ENCODE peak calls at places on chromosomes 5 and 9, in seven cellular contexts. One of them, this sample, is unnamed.

GRCh38 chr9:134046894-134047681 is 20.7 kb downstream of the BRD3 start:
- DNase-seq in heart left ventricle: no peak
- DNase-seq in kidney: peak
- DNase-seq in CD8-positive, alpha-beta memory T cell: no peak
- DNase-seq in ovary: no peak
- DNase-seq in PC-3: no peak
- DNase-seq in right atrium auricular region: no peak
- DNase-seq in this sample: no peak

GRCh38 chr5:135193213-135194125 is 159.4 kb upstream of the PITX1 start:
- DNase-seq in PC-3: peak
- DNase-seq in CD8-positive, alpha-beta memory T cell: no peak
- DNase-seq in kidney: no peak
- DNase-seq in heart left ventricle: peak
- DNase-seq in ovary: no peak
- DNase-seq in right atrium auricular region: peak
- DNase-seq in this sample: no peak

GRCh38 chr5:134070979-134071849 is 43.3 kb upstream of the TCF7 start:
- DNase-seq in PC-3: no peak
- DNase-seq in right atrium auricular region: no peak
- DNase-seq in kidney: peak
- DNase-seq in ovary: peak
- DNase-seq in heart left ventricle: no peak
- DNase-seq in CD8-positive, alpha-beta memory T cell: peak
- DNase-seq in this sample: no peak

GRCh38 chr5:88944751-88945507 is 61.9 kb upstream of the MEF2C start:
- DNase-seq in ovary: no peak
- DNase-seq in heart left ventricle: no peak
- DNase-seq in right atrium auricular region: no peak
- DNase-seq in PC-3: peak
- DNase-seq in kidney: no peak
- DNase-seq in CD8-positive, alpha-beta memory T cell: no peak
- DNase-seq in this sample: no peak

GRCh38 chr9:99345936-99346335 is 123.9 kb downstream of the SEC61B start:
- DNase-seq in heart left ventricle: no peak
- DNase-seq in CD8-positive, alpha-beta memory T cell: no peak
- DNase-seq in right atrium auricular region: no peak
- DNase-seq in ovary: no peak
- DNase-seq in kidney: no peak
- DNase-seq in PC-3: peak
- DNase-seq in this sample: peak

GRCh38 chr9:82223442-82223841 is 234.9 kb downstream of the SPATA31D1 start:
- DNase-seq in CD8-positive, alpha-beta memory T cell: no peak
- DNase-seq in heart left ventricle: no peak
- DNase-seq in PC-3: no peak
- DNase-seq in ovary: no peak
- DNase-seq in kidney: no peak
- DNase-seq in right atrium auricular region: no peak
- DNase-seq in this sample: no peak

GRCh38 chr9:4588721-4589120 is 73.4 kb upstream of the PLPP6 start:
- DNase-seq in CD8-positive, alpha-beta memory T cell: no peak
- DNase-seq in ovary: no peak
- DNase-seq in heart left ventricle: no peak
- DNase-seq in kidney: no peak
- DNase-seq in right atrium auricular region: no peak
- DNase-seq in PC-3: no peak
- DNase-seq in this sample: no peak

GRCh38 chr5:173753307-173754168 is 134.6 kb upstream of the CPEB4 start:
- DNase-seq in kidney: no peak
- DNase-seq in right atrium auricular region: no peak
- DNase-seq in heart left ventricle: peak
- DNase-seq in ovary: no peak
- DNase-seq in PC-3: no peak
- DNase-seq in CD8-positive, alpha-beta memory T cell: no peak
- DNase-seq in this sample: no peak

GRCh38 chr5:116492776-116493175 is 81.8 kb downstream of the SEMA6A start:
- DNase-seq in heart left ventricle: no peak
- DNase-seq in kidney: no peak
- DNase-seq in CD8-positive, alpha-beta memory T cell: no peak
- DNase-seq in right atrium auricular region: no peak
- DNase-seq in PC-3: no peak
- DNase-seq in ovary: no peak
- DNase-seq in this sample: no peak

GRCh38 chr5:127515693-127516440 is 1.6 kb upstream of the PRRC1 start:
- DNase-seq in right atrium auricular region: no peak
- DNase-seq in ovary: no peak
- DNase-seq in PC-3: no peak
- DNase-seq in heart left ventricle: no peak
- DNase-seq in CD8-positive, alpha-beta memory T cell: no peak
- DNase-seq in kidney: no peak
- DNase-seq in this sample: no peak

GRCh38 chr9:137375321-137376058 is 47.5 kb downstream of the EXD3 start:
- DNase-seq in kidney: peak
- DNase-seq in heart left ventricle: peak
- DNase-seq in ovary: no peak
- DNase-seq in right atrium auricular region: no peak
- DNase-seq in PC-3: no peak
- DNase-seq in CD8-positive, alpha-beta memory T cell: no peak
- DNase-seq in this sample: no peak

GRCh38 chr5:131375351-131375750 is 111.5 kb downstream of the CDC42SE2 start:
- DNase-seq in kidney: no peak
- DNase-seq in PC-3: no peak
- DNase-seq in heart left ventricle: no peak
- DNase-seq in CD8-positive, alpha-beta memory T cell: no peak
- DNase-seq in right atrium auricular region: no peak
- DNase-seq in ovary: no peak
- DNase-seq in this sample: no peak

GRCh38 chr5:131379071-131379538 is 115.3 kb downstream of the CDC42SE2 start:
- DNase-seq in right atrium auricular region: no peak
- DNase-seq in kidney: no peak
- DNase-seq in heart left ventricle: no peak
- DNase-seq in ovary: no peak
- DNase-seq in PC-3: no peak
- DNase-seq in CD8-positive, alpha-beta memory T cell: no peak
- DNase-seq in this sample: no peak

GRCh38 chr5:131381011-131381410 is 117.2 kb downstream of the CDC42SE2 start:
- DNase-seq in kidney: no peak
- DNase-seq in CD8-positive, alpha-beta memory T cell: no peak
- DNase-seq in right atrium auricular region: no peak
- DNase-seq in PC-3: no peak
- DNase-seq in ovary: no peak
- DNase-seq in heart left ventricle: no peak
- DNase-seq in this sample: no peak

GRCh38 chr5:131379723-131380122 is 115.9 kb downstream of the CDC42SE2 start:
- DNase-seq in CD8-positive, alpha-beta memory T cell: peak
- DNase-seq in heart left ventricle: peak
- DNase-seq in PC-3: peak
- DNase-seq in kidney: no peak
- DNase-seq in ovary: no peak
- DNase-seq in right atrium auricular region: no peak
- DNase-seq in this sample: peak

DNA sequence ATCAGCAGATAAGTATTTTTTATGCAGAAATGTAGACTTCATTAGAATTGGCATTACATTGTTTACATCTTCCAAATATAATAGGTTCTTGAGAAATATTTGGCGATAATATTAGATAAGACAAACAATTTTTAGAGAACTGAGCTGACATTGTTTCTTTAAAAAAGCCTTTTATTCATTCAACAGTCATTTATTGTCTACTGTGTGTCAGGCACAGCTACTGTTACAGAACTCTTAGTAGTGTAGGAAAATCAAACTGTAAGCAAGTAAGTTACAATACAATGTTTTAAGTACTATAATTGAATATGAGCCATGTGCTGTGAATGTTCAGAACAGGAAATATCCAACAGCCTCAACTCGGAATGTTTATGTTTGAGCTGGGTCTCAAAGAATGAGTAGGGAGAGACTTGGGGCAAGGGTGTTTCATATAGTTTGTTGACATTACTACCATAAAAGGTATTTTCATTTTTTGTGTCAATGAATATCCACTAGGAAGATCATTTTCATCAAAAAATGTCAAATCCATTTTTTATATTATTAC is 114.0 kb downstream of the CDC42SE2 start:
- DNase-seq in PC-3: no peak
- DNase-seq in heart left ventricle: no peak
- DNase-seq in kidney: no peak
- DNase-seq in CD8-positive, alpha-beta memory T cell: no peak
- DNase-seq in right atrium auricular region: no peak
- DNase-seq in ovary: no peak
- DNase-seq in this sample: no peak
- H3K27ac ChIP-seq in PC-3: no peak
- H3K27ac ChIP-seq in heart left ventricle: no peak
- H3K27ac ChIP-seq in kidney: no peak
- H3K27ac ChIP-seq in CD8-positive, alpha-beta memory T cell: no peak
- H3K27ac ChIP-seq in right atrium auricular region: no peak
- H3K27ac ChIP-seq in ovary: no peak
- H3K27ac ChIP-seq in this sample: peak

DNA sequence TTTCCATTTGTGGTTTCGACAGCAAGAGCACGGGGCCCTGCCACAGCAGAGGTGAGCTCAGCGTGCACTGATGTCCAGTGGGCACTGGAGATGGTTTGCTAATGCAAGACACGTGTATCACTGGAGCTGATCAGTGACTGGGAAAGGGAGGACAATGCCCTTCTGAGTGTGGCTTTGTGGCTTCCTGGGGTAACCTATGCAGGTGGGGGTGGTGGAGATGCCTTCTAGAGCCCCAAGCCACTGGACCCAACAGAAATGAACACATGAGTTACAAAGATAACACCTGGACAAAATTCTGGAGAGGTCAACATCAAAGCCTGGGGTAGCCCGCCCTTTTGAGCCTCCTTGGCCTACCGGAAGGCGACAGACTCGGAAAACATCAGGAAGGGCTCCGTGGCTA is 261.3 kb downstream of the CRB2 start:
- DNase-seq in right atrium auricular region: no peak
- DNase-seq in kidney: no peak
- DNase-seq in heart left ventricle: no peak
- DNase-seq in PC-3: no peak
- DNase-seq in CD8-positive, alpha-beta memory T cell: no peak
- DNase-seq in ovary: no peak
- DNase-seq in this sample: no peak
- H3K27ac ChIP-seq in right atrium auricular region: no peak
- H3K27ac ChIP-seq in kidney: no peak
- H3K27ac ChIP-seq in heart left ventricle: no peak
- H3K27ac ChIP-seq in PC-3: no peak
- H3K27ac ChIP-seq in CD8-positive, alpha-beta memory T cell: no peak
- H3K27ac ChIP-seq in ovary: no peak
- H3K27ac ChIP-seq in this sample: no peak

GRCh38 chr5:126509339-126509738 is 85.7 kb downstream of the ALDH7A1 start:
- DNase-seq in right atrium auricular region: no peak
- DNase-seq in kidney: no peak
- DNase-seq in CD8-positive, alpha-beta memory T cell: no peak
- DNase-seq in PC-3: no peak
- DNase-seq in heart left ventricle: no peak
- DNase-seq in ovary: no peak
- DNase-seq in this sample: no peak

GRCh38 chr5:126508251-126508961 is 85.2 kb downstream of the GRAMD2B start:
- DNase-seq in right atrium auricular region: no peak
- DNase-seq in PC-3: no peak
- DNase-seq in heart left ventricle: no peak
- DNase-seq in CD8-positive, alpha-beta memory T cell: no peak
- DNase-seq in kidney: no peak
- DNase-seq in ovary: no peak
- DNase-seq in this sample: no peak

GRCh38 chr5:126506079-126506478 is 82.9 kb downstream of the GRAMD2B start:
- DNase-seq in right atrium auricular region: no peak
- DNase-seq in ovary: no peak
- DNase-seq in heart left ventricle: peak
- DNase-seq in kidney: no peak
- DNase-seq in CD8-positive, alpha-beta memory T cell: no peak
- DNase-seq in PC-3: no peak
- DNase-seq in this sample: no peak

GRCh38 chr5:126511961-126512360 is 83.1 kb downstream of the ALDH7A1 start:
- DNase-seq in heart left ventricle: no peak
- DNase-seq in ovary: no peak
- DNase-seq in right atrium auricular region: no peak
- DNase-seq in kidney: no peak
- DNase-seq in CD8-positive, alpha-beta memory T cell: no peak
- DNase-seq in PC-3: no peak
- DNase-seq in this sample: no peak

GRCh38 chr5:126508962-126509279 is 85.7 kb downstream of the GRAMD2B start:
- DNase-seq in CD8-positive, alpha-beta memory T cell: no peak
- DNase-seq in ovary: no peak
- DNase-seq in PC-3: no peak
- DNase-seq in right atrium auricular region: no peak
- DNase-seq in kidney: no peak
- DNase-seq in heart left ventricle: no peak
- DNase-seq in this sample: no peak
- H3K27ac ChIP-seq in CD8-positive, alpha-beta memory T cell: no peak
- H3K27ac ChIP-seq in ovary: no peak
- H3K27ac ChIP-seq in PC-3: no peak
- H3K27ac ChIP-seq in right atrium auricular region: peak
- H3K27ac ChIP-seq in kidney: peak
- H3K27ac ChIP-seq in heart left ventricle: peak
- H3K27ac ChIP-seq in this sample: no peak

GRCh38 chr9:88739373-88739772 is 204.4 kb downstream of the NXNL2 start:
- DNase-seq in heart left ventricle: no peak
- DNase-seq in CD8-positive, alpha-beta memory T cell: no peak
- DNase-seq in kidney: no peak
- DNase-seq in ovary: no peak
- DNase-seq in right atrium auricular region: no peak
- DNase-seq in PC-3: no peak
- DNase-seq in this sample: no peak
- H3K27ac ChIP-seq in heart left ventricle: no peak
- H3K27ac ChIP-seq in CD8-positive, alpha-beta memory T cell: no peak
- H3K27ac ChIP-seq in kidney: no peak
- H3K27ac ChIP-seq in ovary: no peak
- H3K27ac ChIP-seq in right atrium auricular region: no peak
- H3K27ac ChIP-seq in PC-3: no peak
- H3K27ac ChIP-seq in this sample: peak